ENCODE peak calls at places on chromosomes 1 and 21, in four cellular contexts. One of them, this sample, is unnamed.
A peak's percentile ranks its signal among the peaks of the same experiment; 100 is the strongest.

GRCh38 chr1:115437146-115437639 is 99.1 kb upstream of the NGF start:
- DNase-seq in GM20000: no peak
- DNase-seq in tibial nerve: no peak
- DNase-seq in RWPE2: no peak
- DNase-seq in this sample: no peak

GRCh38 chr1:19043579-19044443 is 87.3 kb upstream of the IFFO2 start:
- DNase-seq in GM20000: no peak
- DNase-seq in tibial nerve: no peak
- DNase-seq in RWPE2: no peak
- DNase-seq in this sample: no peak

GRCh38 chr1:116879478-116880133 is 30.1 kb upstream of the PTGFRN start:
- DNase-seq in GM20000: no peak
- DNase-seq in tibial nerve: no peak
- DNase-seq in RWPE2: no peak
- DNase-seq in this sample: peak; percentile 10

GRCh38 chr1:22602060-22602740 is 34.2 kb upstream of the C1QA start:
- DNase-seq in GM20000: no peak
- DNase-seq in tibial nerve: no peak
- DNase-seq in RWPE2: no peak
- DNase-seq in this sample: no peak

GRCh38 chr1:8464987-8465386 is 147.1 kb downstream of the SLC45A1 start:
- DNase-seq in GM20000: no peak
- DNase-seq in tibial nerve: no peak
- DNase-seq in RWPE2: no peak
- DNase-seq in this sample: no peak

GRCh38 chr1:218294531-218294930 is 9.4 kb downstream of the RRP15 start:
- DNase-seq in GM20000: no peak
- DNase-seq in tibial nerve: no peak
- DNase-seq in RWPE2: no peak
- DNase-seq in this sample: no peak

GRCh38 chr1:115179397-115179835 is 90.1 kb upstream of the TSPAN2 start:
- DNase-seq in GM20000: no peak
- DNase-seq in tibial nerve: no peak
- DNase-seq in RWPE2: peak; percentile 84
- DNase-seq in this sample: no peak

GRCh38 chr1:57252597-57253306 is 171.1 kb downstream of the DAB1 start:
- DNase-seq in GM20000: no peak
- DNase-seq in tibial nerve: no peak
- DNase-seq in RWPE2: no peak
- DNase-seq in this sample: no peak

GRCh38 chr1:17991996-17992395 is 115.6 kb upstream of the IGSF21 start:
- DNase-seq in GM20000: no peak
- DNase-seq in tibial nerve: no peak
- DNase-seq in RWPE2: no peak
- DNase-seq in this sample: no peak

GRCh38 chr1:17200246-17200645 is 4.7 kb upstream of the PADI1 start:
- DNase-seq in GM20000: no peak
- DNase-seq in tibial nerve: no peak
- DNase-seq in RWPE2: no peak
- DNase-seq in this sample: no peak

GRCh38 chr1:96978431-96978830 is 256.8 kb downstream of the PTBP2 start:
- DNase-seq in GM20000: no peak
- DNase-seq in tibial nerve: no peak
- DNase-seq in RWPE2: no peak
- DNase-seq in this sample: no peak

GRCh38 chr1:3518256-3518655 is 63.8 kb downstream of the ARHGEF16 start:
- DNase-seq in GM20000: no peak
- DNase-seq in tibial nerve: no peak
- DNase-seq in RWPE2: no peak
- DNase-seq in this sample: no peak

GRCh38 chr1:33143698-33144097 is 38.1 kb downstream of the TRIM62 start:
- DNase-seq in GM20000: no peak
- DNase-seq in tibial nerve: no peak
- DNase-seq in RWPE2: no peak
- DNase-seq in this sample: no peak

GRCh38 chr1:54037476-54037875 is 15.5 kb downstream of the TMEM59 start:
- DNase-seq in GM20000: no peak
- DNase-seq in tibial nerve: no peak
- DNase-seq in RWPE2: no peak
- DNase-seq in this sample: no peak

GRCh38 chr1:69523032-69523431 is 44.7 kb upstream of the LRRC7 start:
- DNase-seq in GM20000: no peak
- DNase-seq in tibial nerve: no peak
- DNase-seq in RWPE2: no peak
- DNase-seq in this sample: no peak

GRCh38 chr1:201493757-201494617 is 12.9 kb downstream of the CSRP1 start:
- DNase-seq in GM20000: no peak
- DNase-seq in tibial nerve: no peak
- DNase-seq in RWPE2: no peak
- DNase-seq in this sample: no peak

GRCh38 chr1:155648207-155649147 is 38.5 kb downstream of the MSTO1 start:
- DNase-seq in GM20000: no peak
- DNase-seq in tibial nerve: no peak
- DNase-seq in RWPE2: no peak
- DNase-seq in this sample: peak; percentile 7

GRCh38 chr1:32464191-32464715 is 619 bp upstream of the ZBTB8B start:
- DNase-seq in GM20000: no peak
- DNase-seq in tibial nerve: no peak
- DNase-seq in RWPE2: no peak
- DNase-seq in this sample: peak; percentile 7

GRCh38 chr1:33086384-33086850 is 5.5 kb downstream of the AZIN2 start:
- DNase-seq in GM20000: peak; percentile 65
- DNase-seq in tibial nerve: peak; percentile 62
- DNase-seq in RWPE2: peak; percentile 70
- DNase-seq in this sample: peak; percentile 74

GRCh38 chr1:31576201-31576669 is at the start of gene TINAGL1:
- DNase-seq in GM20000: peak; percentile 46
- DNase-seq in tibial nerve: no peak
- DNase-seq in RWPE2: peak; percentile 94
- DNase-seq in this sample: no peak

GRCh38 chr21:35473496-35473895 is 424.4 kb upstream of the RUNX1 start:
- DNase-seq in GM20000: no peak
- DNase-seq in tibial nerve: no peak
- DNase-seq in RWPE2: no peak
- DNase-seq in this sample: no peak

GRCh38 chr1:228867093-228867950 is 132.0 kb downstream of the RHOU start:
- DNase-seq in GM20000: no peak
- DNase-seq in tibial nerve: no peak
- DNase-seq in RWPE2: no peak
- DNase-seq in this sample: no peak

GRCh38 chr1:208455821-208456220 is 211.6 kb upstream of the PLXNA2 start:
- DNase-seq in GM20000: no peak
- DNase-seq in tibial nerve: no peak
- DNase-seq in RWPE2: no peak
- DNase-seq in this sample: no peak

GRCh38 chr21:28160378-28160777 is 832.3 kb downstream of the LTN1 start:
- DNase-seq in GM20000: no peak
- DNase-seq in tibial nerve: no peak
- DNase-seq in RWPE2: no peak
- DNase-seq in this sample: no peak

GRCh38 chr21:29313662-29314408 is 15.1 kb downstream of the BACH1 start:
- DNase-seq in GM20000: no peak
- DNase-seq in tibial nerve: no peak
- DNase-seq in RWPE2: no peak
- DNase-seq in this sample: no peak

GRCh38 chr21:16169102-16169511 is 439.3 kb downstream of the USP25 start:
- DNase-seq in GM20000: no peak
- DNase-seq in tibial nerve: no peak
- DNase-seq in RWPE2: no peak
- DNase-seq in this sample: no peak

GRCh38 chr1:71930526-71930925 is 351.8 kb downstream of the NEGR1 start:
- DNase-seq in GM20000: no peak
- DNase-seq in tibial nerve: no peak
- DNase-seq in RWPE2: no peak
- DNase-seq in this sample: no peak

GRCh38 chr21:44053567-44053966 is 41.5 kb downstream of the TRAPPC10 start:
- DNase-seq in GM20000: no peak
- DNase-seq in tibial nerve: no peak
- DNase-seq in RWPE2: no peak
- DNase-seq in this sample: no peak

GRCh38 chr1:12434174-12434573 is 183.8 kb downstream of the DHRS3 start:
- DNase-seq in GM20000: no peak
- DNase-seq in tibial nerve: no peak
- DNase-seq in RWPE2: no peak
- DNase-seq in this sample: no peak

GRCh38 chr21:44949161-44950015 is 9.6 kb downstream of the SLX9 start:
- DNase-seq in GM20000: peak; percentile 94
- DNase-seq in tibial nerve: peak; percentile 83
- DNase-seq in RWPE2: no peak
- DNase-seq in this sample: peak; percentile 89

GRCh38 chr1:206739411-206740076 is 31.0 kb upstream of the IL19 start:
- DNase-seq in GM20000: peak; percentile 84
- DNase-seq in tibial nerve: no peak
- DNase-seq in RWPE2: no peak
- DNase-seq in this sample: no peak

GRCh38 chr1:229325873-229326502 is 16.9 kb downstream of the CCSAP start:
- DNase-seq in GM20000: no peak
- DNase-seq in tibial nerve: no peak
- DNase-seq in RWPE2: no peak
- DNase-seq in this sample: no peak

GRCh38 chr1:48530727-48531351 is 58.8 kb upstream of the SPATA6 start:
- DNase-seq in GM20000: peak; percentile 62
- DNase-seq in tibial nerve: no peak
- DNase-seq in RWPE2: no peak
- DNase-seq in this sample: peak; percentile 92

DNA sequence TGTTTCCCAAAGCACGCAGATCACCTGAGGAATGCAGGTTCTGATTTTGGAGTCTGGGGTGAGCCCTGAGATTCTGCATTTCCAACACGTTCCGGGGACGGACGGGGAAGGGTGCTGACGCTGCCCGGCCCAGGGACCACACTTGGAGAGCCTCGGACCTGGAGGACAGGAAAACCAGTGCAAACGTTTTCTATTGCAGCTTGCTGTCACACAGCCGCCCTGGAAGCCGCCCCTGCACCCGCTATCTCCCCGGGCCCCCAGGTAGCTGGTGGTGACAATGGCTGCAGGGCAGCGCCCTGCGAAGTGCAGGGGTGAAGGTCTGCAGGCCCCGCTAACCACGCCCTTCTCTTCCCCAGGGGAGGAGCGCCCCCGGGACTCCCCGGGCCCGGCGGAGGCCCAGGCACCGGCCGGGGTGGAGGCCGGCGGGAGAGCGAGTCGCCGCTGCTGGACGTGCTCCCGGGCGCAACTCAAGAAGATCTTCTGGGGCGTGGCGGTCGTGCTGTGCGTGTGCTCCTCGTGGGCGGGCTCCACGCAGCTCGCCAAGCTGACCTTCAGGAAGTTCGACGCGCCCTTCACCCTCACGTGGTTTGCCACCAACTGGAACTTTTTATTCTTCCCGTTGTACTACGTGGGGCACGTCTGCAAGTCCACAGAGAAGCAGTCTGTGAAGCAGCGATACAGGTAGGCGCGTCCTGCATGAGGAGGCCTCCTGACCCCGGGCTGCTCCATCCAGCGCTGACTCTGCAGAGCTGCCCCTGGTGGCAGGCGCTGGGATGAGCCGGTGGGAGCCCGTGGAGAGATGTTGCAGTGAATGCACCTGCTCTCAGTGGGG is 142.0 kb upstream of the COA6 start:
- DNase-seq in GM20000: peak; percentile 60
- DNase-seq in tibial nerve: no peak
- DNase-seq in RWPE2: no peak
- DNase-seq in this sample: peak; percentile 55
- TF ChIP-seq CTCF in GM20000: peak; percentile 29
- TF ChIP-seq CTCF in tibial nerve: no peak
- TF ChIP-seq CTCF in RWPE2: no peak
- TF ChIP-seq CTCF in this sample: peak; percentile 43

DNA sequence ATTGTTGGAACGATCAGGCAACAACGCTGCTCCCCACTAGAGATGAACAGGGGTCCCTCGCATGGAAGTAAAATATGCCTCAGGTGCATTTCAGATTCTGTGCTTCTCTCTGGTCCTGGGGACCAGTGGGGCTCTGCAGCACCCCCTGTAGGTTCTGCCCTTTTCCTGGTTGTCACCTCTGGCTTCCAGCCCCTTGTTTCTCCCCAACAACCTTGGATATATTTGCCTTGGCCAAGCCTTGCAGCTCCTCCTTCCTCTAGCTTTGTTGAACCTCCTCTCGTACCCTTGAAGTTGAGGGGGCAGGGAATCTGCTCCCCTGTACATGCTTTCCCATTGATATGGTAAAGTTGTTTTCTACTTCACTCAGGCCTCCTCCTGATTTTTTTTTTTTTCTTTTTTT is 5.4 kb upstream of the RGSL1 start:
- DNase-seq in GM20000: peak; percentile 20
- DNase-seq in tibial nerve: no peak
- DNase-seq in RWPE2: no peak
- DNase-seq in this sample: no peak
- TF ChIP-seq CTCF in GM20000: peak; percentile 13
- TF ChIP-seq CTCF in tibial nerve: no peak
- TF ChIP-seq CTCF in RWPE2: no peak
- TF ChIP-seq CTCF in this sample: no peak

GRCh38 chr1:76625887-76626286 is 241.4 kb upstream of the ST6GALNAC5 start:
- DNase-seq in GM20000: no peak
- DNase-seq in tibial nerve: no peak
- DNase-seq in RWPE2: no peak
- DNase-seq in this sample: no peak
- TF ChIP-seq CTCF in GM20000: no peak
- TF ChIP-seq CTCF in tibial nerve: no peak
- TF ChIP-seq CTCF in RWPE2: no peak
- TF ChIP-seq CTCF in this sample: no peak

DNA sequence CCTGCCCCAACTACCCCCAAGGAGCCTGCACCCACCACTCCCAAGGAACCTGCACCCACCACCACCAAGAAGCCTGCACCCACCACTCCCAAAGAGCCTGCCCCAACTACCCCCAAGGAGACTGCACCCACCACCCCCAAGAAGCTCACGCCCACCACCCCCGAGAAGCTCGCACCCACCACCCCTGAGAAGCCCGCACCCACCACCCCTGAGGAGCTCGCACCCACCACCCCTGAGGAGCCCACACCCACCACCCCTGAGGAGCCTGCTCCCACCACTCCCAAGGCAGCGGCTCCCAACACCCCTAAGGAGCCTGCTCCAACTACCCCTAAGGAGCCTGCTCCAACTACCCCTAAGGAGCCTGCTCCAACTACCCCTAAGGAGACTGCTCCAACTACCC is 67.6 kb downstream of the TPR start:
- DNase-seq in GM20000: no peak
- DNase-seq in tibial nerve: no peak
- DNase-seq in RWPE2: no peak
- DNase-seq in this sample: no peak
- TF ChIP-seq CTCF in GM20000: no peak
- TF ChIP-seq CTCF in tibial nerve: no peak
- TF ChIP-seq CTCF in RWPE2: no peak
- TF ChIP-seq CTCF in this sample: no peak